ENCODE peak calls at places on chromosome 1, in nine cellular contexts. One of them, this sample, is unnamed.

GRCh38 chr1:155166373-155167165 is 6.5 kb downstream of the KRTCAP2 start:
- DNase-seq in psoas muscle: peak
- DNase-seq in stomach: no peak
- DNase-seq in CD8-positive, alpha-beta memory T cell: no peak
- DNase-seq in pancreas: no peak
- DNase-seq in heart right ventricle: peak
- DNase-seq in A549: no peak
- DNase-seq in body of pancreas: peak
- DNase-seq in lower lobe of right lung: no peak
- DNase-seq in this sample: no peak

GRCh38 chr1:102942324-102942723 is 166.0 kb downstream of the COL11A1 start:
- DNase-seq in psoas muscle: no peak
- DNase-seq in stomach: no peak
- DNase-seq in CD8-positive, alpha-beta memory T cell: no peak
- DNase-seq in pancreas: no peak
- DNase-seq in heart right ventricle: no peak
- DNase-seq in A549: no peak
- DNase-seq in body of pancreas: no peak
- DNase-seq in lower lobe of right lung: no peak
- DNase-seq in this sample: no peak

GRCh38 chr1:23805025-23805424 is 4.5 kb upstream of the GALE start:
- DNase-seq in psoas muscle: no peak
- DNase-seq in stomach: no peak
- DNase-seq in CD8-positive, alpha-beta memory T cell: no peak
- DNase-seq in pancreas: no peak
- DNase-seq in heart right ventricle: no peak
- DNase-seq in A549: no peak
- DNase-seq in body of pancreas: no peak
- DNase-seq in lower lobe of right lung: no peak
- DNase-seq in this sample: no peak

GRCh38 chr1:243790404-243790803 is 59.6 kb downstream of the AKT3 start:
- DNase-seq in psoas muscle: no peak
- DNase-seq in stomach: no peak
- DNase-seq in CD8-positive, alpha-beta memory T cell: no peak
- DNase-seq in pancreas: no peak
- DNase-seq in heart right ventricle: no peak
- DNase-seq in A549: no peak
- DNase-seq in body of pancreas: no peak
- DNase-seq in lower lobe of right lung: no peak
- DNase-seq in this sample: no peak

GRCh38 chr1:239053269-239053668 is 333.1 kb upstream of the CHRM3 start:
- DNase-seq in psoas muscle: no peak
- DNase-seq in stomach: no peak
- DNase-seq in CD8-positive, alpha-beta memory T cell: no peak
- DNase-seq in pancreas: no peak
- DNase-seq in heart right ventricle: no peak
- DNase-seq in A549: no peak
- DNase-seq in body of pancreas: no peak
- DNase-seq in lower lobe of right lung: no peak
- DNase-seq in this sample: no peak

GRCh38 chr1:91129017-91129416 is 107.2 kb upstream of the ZNF644 start:
- DNase-seq in psoas muscle: no peak
- DNase-seq in stomach: no peak
- DNase-seq in CD8-positive, alpha-beta memory T cell: no peak
- DNase-seq in pancreas: no peak
- DNase-seq in heart right ventricle: no peak
- DNase-seq in A549: no peak
- DNase-seq in body of pancreas: no peak
- DNase-seq in lower lobe of right lung: no peak
- DNase-seq in this sample: no peak

GRCh38 chr1:2018217-2019161 is 656 bp upstream of the GABRD start:
- DNase-seq in psoas muscle: no peak
- DNase-seq in stomach: no peak
- DNase-seq in CD8-positive, alpha-beta memory T cell: no peak
- DNase-seq in pancreas: no peak
- DNase-seq in heart right ventricle: no peak
- DNase-seq in A549: no peak
- DNase-seq in body of pancreas: no peak
- DNase-seq in lower lobe of right lung: no peak
- DNase-seq in this sample: no peak

GRCh38 chr1:242083742-242084141 is 84.8 kb upstream of the MAP1LC3C start:
- DNase-seq in psoas muscle: no peak
- DNase-seq in stomach: no peak
- DNase-seq in CD8-positive, alpha-beta memory T cell: no peak
- DNase-seq in pancreas: no peak
- DNase-seq in heart right ventricle: peak
- DNase-seq in A549: no peak
- DNase-seq in body of pancreas: no peak
- DNase-seq in lower lobe of right lung: no peak
- DNase-seq in this sample: no peak

GRCh38 chr1:170095976-170096725 is 21.7 kb upstream of the KIFAP3 start:
- DNase-seq in psoas muscle: no peak
- DNase-seq in stomach: no peak
- DNase-seq in CD8-positive, alpha-beta memory T cell: no peak
- DNase-seq in pancreas: no peak
- DNase-seq in heart right ventricle: no peak
- DNase-seq in A549: no peak
- DNase-seq in body of pancreas: no peak
- DNase-seq in lower lobe of right lung: no peak
- DNase-seq in this sample: no peak

GRCh38 chr1:111406325-111406768 is 21.2 kb downstream of the OVGP1 start:
- DNase-seq in psoas muscle: no peak
- DNase-seq in stomach: peak
- DNase-seq in CD8-positive, alpha-beta memory T cell: peak
- DNase-seq in pancreas: peak
- DNase-seq in heart right ventricle: peak
- DNase-seq in A549: no peak
- DNase-seq in body of pancreas: peak
- DNase-seq in lower lobe of right lung: no peak
- DNase-seq in this sample: peak

GRCh38 chr1:119336738-119337315 is 31.8 kb upstream of the HAO2 start:
- DNase-seq in psoas muscle: no peak
- DNase-seq in stomach: no peak
- DNase-seq in CD8-positive, alpha-beta memory T cell: no peak
- DNase-seq in pancreas: no peak
- DNase-seq in heart right ventricle: no peak
- DNase-seq in A549: no peak
- DNase-seq in body of pancreas: no peak
- DNase-seq in lower lobe of right lung: no peak
- DNase-seq in this sample: no peak

GRCh38 chr1:198125995-198126758 is 30.6 kb upstream of the NEK7 start:
- DNase-seq in psoas muscle: no peak
- DNase-seq in stomach: no peak
- DNase-seq in CD8-positive, alpha-beta memory T cell: no peak
- DNase-seq in pancreas: no peak
- DNase-seq in heart right ventricle: no peak
- DNase-seq in A549: peak
- DNase-seq in body of pancreas: no peak
- DNase-seq in lower lobe of right lung: no peak
- DNase-seq in this sample: no peak

GRCh38 chr1:168287237-168287664 is 6.6 kb downstream of the TBX19 start:
- DNase-seq in psoas muscle: no peak
- DNase-seq in stomach: no peak
- DNase-seq in CD8-positive, alpha-beta memory T cell: no peak
- DNase-seq in pancreas: no peak
- DNase-seq in heart right ventricle: no peak
- DNase-seq in A549: no peak
- DNase-seq in body of pancreas: no peak
- DNase-seq in lower lobe of right lung: no peak
- DNase-seq in this sample: no peak

GRCh38 chr1:211749251-211749650 is 73.8 kb upstream of the NEK2 start:
- DNase-seq in psoas muscle: no peak
- DNase-seq in stomach: no peak
- DNase-seq in CD8-positive, alpha-beta memory T cell: no peak
- DNase-seq in pancreas: no peak
- DNase-seq in heart right ventricle: no peak
- DNase-seq in A549: no peak
- DNase-seq in body of pancreas: no peak
- DNase-seq in lower lobe of right lung: no peak
- DNase-seq in this sample: no peak

GRCh38 chr1:220796530-220796929 is 9.8 kb downstream of the MTARC1 start:
- DNase-seq in psoas muscle: no peak
- DNase-seq in stomach: no peak
- DNase-seq in CD8-positive, alpha-beta memory T cell: no peak
- DNase-seq in pancreas: no peak
- DNase-seq in heart right ventricle: no peak
- DNase-seq in A549: no peak
- DNase-seq in body of pancreas: no peak
- DNase-seq in lower lobe of right lung: no peak
- DNase-seq in this sample: no peak

GRCh38 chr1:87829360-87829759 is 500.7 kb downstream of the LMO4 start:
- DNase-seq in psoas muscle: no peak
- DNase-seq in stomach: no peak
- DNase-seq in CD8-positive, alpha-beta memory T cell: no peak
- DNase-seq in pancreas: no peak
- DNase-seq in heart right ventricle: no peak
- DNase-seq in A549: no peak
- DNase-seq in body of pancreas: no peak
- DNase-seq in lower lobe of right lung: no peak
- DNase-seq in this sample: no peak

GRCh38 chr1:53249706-53250105 is 11.4 kb upstream of the MAGOH start:
- DNase-seq in psoas muscle: no peak
- DNase-seq in stomach: no peak
- DNase-seq in CD8-positive, alpha-beta memory T cell: no peak
- DNase-seq in pancreas: peak
- DNase-seq in heart right ventricle: no peak
- DNase-seq in A549: no peak
- DNase-seq in body of pancreas: no peak
- DNase-seq in lower lobe of right lung: no peak
- DNase-seq in this sample: no peak

GRCh38 chr1:82979593-82980230 is 1019.2 kb downstream of the TTLL7 start:
- DNase-seq in psoas muscle: no peak
- DNase-seq in stomach: no peak
- DNase-seq in CD8-positive, alpha-beta memory T cell: no peak
- DNase-seq in pancreas: no peak
- DNase-seq in heart right ventricle: no peak
- DNase-seq in A549: no peak
- DNase-seq in body of pancreas: no peak
- DNase-seq in lower lobe of right lung: no peak
- DNase-seq in this sample: no peak

GRCh38 chr1:228964178-228964819 is 229.0 kb downstream of the RHOU start:
- DNase-seq in psoas muscle: peak
- DNase-seq in stomach: peak
- DNase-seq in CD8-positive, alpha-beta memory T cell: no peak
- DNase-seq in pancreas: no peak
- DNase-seq in heart right ventricle: peak
- DNase-seq in A549: no peak
- DNase-seq in body of pancreas: peak
- DNase-seq in lower lobe of right lung: no peak
- DNase-seq in this sample: no peak

GRCh38 chr1:1680912-1681273 is 11.7 kb downstream of the SLC35E2B start:
- DNase-seq in psoas muscle: no peak
- DNase-seq in stomach: peak
- DNase-seq in CD8-positive, alpha-beta memory T cell: peak
- DNase-seq in pancreas: no peak
- DNase-seq in heart right ventricle: no peak
- DNase-seq in A549: no peak
- DNase-seq in body of pancreas: no peak
- DNase-seq in lower lobe of right lung: peak
- DNase-seq in this sample: no peak

GRCh38 chr1:39490596-39491145 is 765 bp upstream of the BMP8A start:
- DNase-seq in psoas muscle: no peak
- DNase-seq in stomach: no peak
- DNase-seq in CD8-positive, alpha-beta memory T cell: peak
- DNase-seq in pancreas: peak
- DNase-seq in heart right ventricle: no peak
- DNase-seq in A549: peak
- DNase-seq in body of pancreas: peak
- DNase-seq in lower lobe of right lung: no peak
- DNase-seq in this sample: no peak

GRCh38 chr1:53337499-53337898 is 9.6 kb upstream of the LRP8 start:
- DNase-seq in psoas muscle: no peak
- DNase-seq in stomach: peak
- DNase-seq in CD8-positive, alpha-beta memory T cell: no peak
- DNase-seq in pancreas: no peak
- DNase-seq in heart right ventricle: no peak
- DNase-seq in A549: no peak
- DNase-seq in body of pancreas: no peak
- DNase-seq in lower lobe of right lung: no peak
- DNase-seq in this sample: no peak

GRCh38 chr1:24491577-24492360 is 10.9 kb upstream of the RCAN3 start:
- DNase-seq in psoas muscle: no peak
- DNase-seq in stomach: no peak
- DNase-seq in CD8-positive, alpha-beta memory T cell: no peak
- DNase-seq in pancreas: no peak
- DNase-seq in heart right ventricle: no peak
- DNase-seq in A549: peak
- DNase-seq in body of pancreas: no peak
- DNase-seq in lower lobe of right lung: no peak
- DNase-seq in this sample: no peak

GRCh38 chr1:11720523-11720922 is 15.4 kb upstream of the AGTRAP start:
- DNase-seq in psoas muscle: no peak
- DNase-seq in stomach: no peak
- DNase-seq in CD8-positive, alpha-beta memory T cell: no peak
- DNase-seq in pancreas: no peak
- DNase-seq in heart right ventricle: no peak
- DNase-seq in A549: no peak
- DNase-seq in body of pancreas: no peak
- DNase-seq in lower lobe of right lung: no peak
- DNase-seq in this sample: no peak
- H3K27ac ChIP-seq in psoas muscle: no peak
- H3K27ac ChIP-seq in stomach: no peak
- H3K27ac ChIP-seq in CD8-positive, alpha-beta memory T cell: no peak
- H3K27ac ChIP-seq in pancreas: no peak
- H3K27ac ChIP-seq in heart right ventricle: no peak
- H3K27ac ChIP-seq in A549: no peak
- H3K27ac ChIP-seq in body of pancreas: no peak
- H3K27ac ChIP-seq in lower lobe of right lung: no peak
- H3K27ac ChIP-seq in this sample: no peak

GRCh38 chr1:43035821-43036456 is 77.3 kb upstream of the SLC2A1 start:
- DNase-seq in psoas muscle: no peak
- DNase-seq in stomach: no peak
- DNase-seq in CD8-positive, alpha-beta memory T cell: no peak
- DNase-seq in pancreas: no peak
- DNase-seq in heart right ventricle: no peak
- DNase-seq in A549: no peak
- DNase-seq in body of pancreas: no peak
- DNase-seq in lower lobe of right lung: no peak
- DNase-seq in this sample: no peak
- H3K27ac ChIP-seq in psoas muscle: no peak
- H3K27ac ChIP-seq in stomach: no peak
- H3K27ac ChIP-seq in CD8-positive, alpha-beta memory T cell: no peak
- H3K27ac ChIP-seq in pancreas: no peak
- H3K27ac ChIP-seq in heart right ventricle: no peak
- H3K27ac ChIP-seq in A549: no peak
- H3K27ac ChIP-seq in body of pancreas: no peak
- H3K27ac ChIP-seq in lower lobe of right lung: no peak
- H3K27ac ChIP-seq in this sample: no peak

GRCh38 chr1:160097196-160097910 is 1.1 kb downstream of the IGSF8 start:
- DNase-seq in psoas muscle: no peak
- DNase-seq in stomach: no peak
- DNase-seq in CD8-positive, alpha-beta memory T cell: peak
- DNase-seq in pancreas: no peak
- DNase-seq in heart right ventricle: no peak
- DNase-seq in A549: no peak
- DNase-seq in body of pancreas: no peak
- DNase-seq in lower lobe of right lung: no peak
- DNase-seq in this sample: no peak
- H3K27ac ChIP-seq in psoas muscle: peak
- H3K27ac ChIP-seq in stomach: peak
- H3K27ac ChIP-seq in CD8-positive, alpha-beta memory T cell: peak
- H3K27ac ChIP-seq in pancreas: no peak
- H3K27ac ChIP-seq in heart right ventricle: peak
- H3K27ac ChIP-seq in A549: no peak
- H3K27ac ChIP-seq in body of pancreas: peak
- H3K27ac ChIP-seq in lower lobe of right lung: peak
- H3K27ac ChIP-seq in this sample: peak

GRCh38 chr1:85465791-85466134 is 804 bp upstream of the DDAH1 start:
- DNase-seq in psoas muscle: no peak
- DNase-seq in stomach: no peak
- DNase-seq in CD8-positive, alpha-beta memory T cell: no peak
- DNase-seq in pancreas: no peak
- DNase-seq in heart right ventricle: no peak
- DNase-seq in A549: no peak
- DNase-seq in body of pancreas: no peak
- DNase-seq in lower lobe of right lung: no peak
- DNase-seq in this sample: no peak
- H3K27ac ChIP-seq in psoas muscle: no peak
- H3K27ac ChIP-seq in stomach: peak
- H3K27ac ChIP-seq in CD8-positive, alpha-beta memory T cell: no peak
- H3K27ac ChIP-seq in pancreas: peak
- H3K27ac ChIP-seq in heart right ventricle: peak
- H3K27ac ChIP-seq in A549: no peak
- H3K27ac ChIP-seq in body of pancreas: peak
- H3K27ac ChIP-seq in lower lobe of right lung: peak
- H3K27ac ChIP-seq in this sample: no peak